ENCODE peak calls at places on chromosomes 3 and 15, in eight cellular contexts. V is tibial artery; H is thoracic aorta; X is right cardiac atrium; P is small intestine; W is neuronal stem cell; L is substantia nigra; M is CD8-positive, alpha-beta T cell. D is an unnamed sample.

GRCh38 chr3:37862219-37862711 is 585 bp downstream of the CTDSPL start:
- DNase-seq in V (peak; percentile 80), H (no peak), X (peak; percentile 83), P (peak; percentile 54), W (peak; percentile 41), L (no peak), M (peak; percentile 33), D (no peak)

GRCh38 chr3:65230251-65231140 is 542.7 kb upstream of the ADAMTS9 start:
- DNase-seq in V (no peak), H (no peak), X (no peak), P (no peak), W (no peak), L (no peak), M (no peak), D (no peak)

GRCh38 chr15:43406192-43406591 is 35.3 kb downstream of the TUBGCP4 start:
- DNase-seq in V (no peak), H (no peak), X (no peak), P (no peak), W (no peak), L (no peak), M (no peak), D (no peak)

GRCh38 chr3:29374255-29374654 is 93.4 kb downstream of the RBMS3 start:
- DNase-seq in V (no peak), H (no peak), X (no peak), P (no peak), W (no peak), L (no peak), M (no peak), D (no peak)

GRCh38 chr15:73564255-73564654 is 68.9 kb downstream of the NPTN start:
- DNase-seq in V (no peak), H (no peak), X (no peak), P (no peak), W (no peak), L (no peak), M (no peak), D (peak; percentile 47)

GRCh38 chr15:39736646-39737550 is 45.7 kb downstream of the FSIP1 start:
- DNase-seq in V (no peak), H (no peak), X (peak; percentile 69), P (no peak), W (no peak), L (no peak), M (no peak), D (no peak)

GRCh38 chr15:45550436-45550835 is 27.9 kb upstream of the SLC30A4 start:
- DNase-seq in V (no peak), H (no peak), X (no peak), P (no peak), W (no peak), L (no peak), M (no peak), D (no peak)

GRCh38 chr15:40872791-40873526 is 1.1 kb downstream of the RHOV start:
- DNase-seq in V (no peak), H (no peak), X (no peak), P (no peak), W (no peak), L (no peak), M (no peak), D (no peak)

GRCh38 chr15:66171891-66172290 is 81.7 kb downstream of the MEGF11 start:
- DNase-seq in V (no peak), H (no peak), X (no peak), P (no peak), W (no peak), L (no peak), M (no peak), D (no peak)

GRCh38 chr3:46676601-46677071 is 16.8 kb downstream of the ALS2CL start:
- DNase-seq in V (no peak), H (no peak), X (peak; percentile 38), P (no peak), W (no peak), L (no peak), M (no peak), D (no peak)

GRCh38 chr3:55467099-55467498 is 20.0 kb downstream of the WNT5A start:
- DNase-seq in V (no peak), H (no peak), X (no peak), P (no peak), W (no peak), L (no peak), M (no peak), D (no peak)

GRCh38 chr3:14475601-14476000 is 64.5 kb downstream of the GRIP2 start:
- DNase-seq in V (no peak), H (no peak), X (no peak), P (no peak), W (no peak), L (no peak), M (no peak), D (no peak)

GRCh38 chr3:14473411-14473891 is 66.7 kb downstream of the GRIP2 start:
- DNase-seq in V (no peak), H (no peak), X (no peak), P (no peak), W (no peak), L (no peak), M (no peak), D (no peak)

GRCh38 chr3:14474363-14475081 is 65.6 kb downstream of the GRIP2 start:
- DNase-seq in V (no peak), H (no peak), X (peak; percentile 20), P (no peak), W (no peak), L (no peak), M (no peak), D (no peak)

GRCh38 chr3:14471690-14472089 is 68.5 kb downstream of the GRIP2 start:
- DNase-seq in V (no peak), H (no peak), X (no peak), P (no peak), W (no peak), L (no peak), M (no peak), D (no peak)

GRCh38 chr3:14472471-14473351 is 67.4 kb downstream of the GRIP2 start:
- DNase-seq in V (no peak), H (no peak), X (peak; percentile 49), P (no peak), W (no peak), L (no peak), M (no peak), D (no peak)
- H3K27ac ChIP-seq in V (no peak overlapping the region), H (no peak overlapping the region), X (peak overlapping the region; percentile 53), P (peak overlapping the region; percentile 1), W (no peak overlapping the region), L (no peak overlapping the region), M (no peak overlapping the region), D (no peak overlapping the region)

DNA sequence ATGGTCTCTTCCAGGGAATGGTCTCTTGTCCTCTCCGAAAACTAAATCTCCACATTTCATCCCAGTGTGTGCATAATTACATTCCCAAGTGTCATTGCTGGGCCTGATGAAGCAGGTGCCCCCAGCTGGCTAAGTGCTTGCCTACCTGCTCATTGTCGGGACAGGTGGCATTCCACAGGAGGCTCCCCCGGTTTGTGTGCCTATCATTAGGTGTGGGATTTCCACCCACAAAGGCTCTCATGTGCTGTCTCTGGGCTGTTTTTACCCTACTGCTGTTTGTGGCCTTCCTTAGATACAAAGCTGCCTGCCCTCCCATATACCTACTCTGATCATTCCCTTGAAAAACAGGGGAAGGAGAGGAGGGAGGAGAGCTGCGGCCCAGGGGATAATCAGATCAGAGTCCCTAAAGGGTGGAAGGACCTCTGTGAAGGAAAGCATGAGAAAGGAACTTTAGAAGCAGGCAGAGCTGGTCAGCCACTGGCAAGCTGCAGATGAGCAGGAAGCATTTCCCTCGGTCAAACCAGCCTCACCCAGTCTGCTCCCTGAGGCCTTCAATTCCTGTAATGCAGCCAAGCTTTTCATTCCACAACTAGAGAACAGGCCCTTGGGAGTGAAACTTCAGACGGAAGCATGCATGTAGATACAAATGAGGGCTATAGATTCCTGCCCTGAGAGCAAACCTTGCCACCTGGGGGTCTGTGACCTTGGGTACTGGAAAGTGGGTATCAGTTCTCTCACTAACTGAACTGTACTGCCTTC is 60.7 kb upstream of the HEG1 start:
- DNase-seq in V (no peak), H (no peak), X (no peak), P (no peak), W (no peak), L (no peak), M (no peak), D (no peak)
- H3K27ac ChIP-seq in V (peak overlapping the region; percentile 52), H (no peak overlapping the region), X (no peak overlapping the region), P (no peak overlapping the region), W (no peak overlapping the region), L (no peak overlapping the region), M (no peak overlapping the region), D (no peak overlapping the region)

GRCh38 chr3:148318240-148318639 is 379.5 kb upstream of the AGTR1 start:
- DNase-seq in V (no peak), H (no peak), X (no peak), P (no peak), W (no peak), L (no peak), M (no peak), D (no peak)
- H3K27ac ChIP-seq in V (no peak overlapping the region), H (no peak overlapping the region), X (no peak overlapping the region), P (no peak overlapping the region), W (no peak overlapping the region), L (no peak overlapping the region), M (no peak overlapping the region), D (no peak overlapping the region)

GRCh38 chr15:64235552-64235951 is 72.7 kb upstream of the PPIB start:
- DNase-seq in V (no peak), H (no peak), X (no peak), P (no peak), W (no peak), L (no peak), M (no peak), D (no peak)

GRCh38 chr15:64236156-64236555 is 73.3 kb upstream of the PPIB start:
- DNase-seq in V (no peak), H (no peak), X (no peak), P (no peak), W (no peak), L (no peak), M (no peak), D (no peak)

GRCh38 chr15:64229129-64229724 is 66.4 kb upstream of the PPIB start:
- DNase-seq in V (no peak), H (no peak), X (no peak), P (no peak), W (no peak), L (no peak), M (no peak), D (no peak)

GRCh38 chr15:64233299-64233698 is 70.5 kb upstream of the PPIB start:
- DNase-seq in V (no peak), H (no peak), X (no peak), P (no peak), W (no peak), L (no peak), M (no peak), D (no peak)

GRCh38 chr15:64232400-64232799 is 69.6 kb upstream of the PPIB start:
- DNase-seq in V (no peak), H (no peak), X (no peak), P (peak; percentile 34), W (no peak), L (no peak), M (no peak), D (no peak)
- H3K27ac ChIP-seq in V (no peak overlapping the region), H (no peak overlapping the region), X (no peak overlapping the region), P (no peak overlapping the region), W (no peak overlapping the region), L (no peak overlapping the region), M (no peak overlapping the region), D (no peak overlapping the region)

D was measured in caudate nucleus.